ENCODE peak calls at places on chromosome 9, in nine cellular contexts. T, D, X, I, B, N, W, Q and Y are unnamed samples.

GRCh38 chr9:89309608-89310485 is 1.1 kb upstream of the CKS2 start:
- DNase-seq in X (no peak), I (no peak), N (peak; percentile 32), B (no peak), W (no peak), T (no peak), Q (no peak), D (no peak), Y (no peak)

GRCh38 chr9:123997665-123998277 is 13.8 kb upstream of the LHX2 start:
- DNase-seq in B (peak; percentile 16), I (no peak), W (peak; percentile 52), D (peak; percentile 75), Q (no peak), T (no peak), X (no peak), N (no peak), Y (no peak)

GRCh38 chr9:73742412-73742811 is 590.7 kb downstream of the ANXA1 start:
- DNase-seq in I (no peak), N (no peak), W (no peak), B (no peak), Q (no peak), T (no peak), X (no peak), D (no peak), Y (no peak)

GRCh38 chr9:132742821-132743311 is 72.6 kb downstream of the GTF3C4 start:
- DNase-seq in Q (no peak), B (no peak), D (peak; percentile 51), W (no peak), X (no peak), T (no peak), N (no peak), I (no peak), Y (no peak)

GRCh38 chr9:69122086-69122390 is 52.0 kb upstream of the TJP2 start:
- DNase-seq in X (peak; percentile 74), D (peak; percentile 91), T (peak; percentile 29), W (peak; percentile 71), Q (peak; percentile 70), B (peak; percentile 53), N (peak; percentile 61), I (peak; percentile 4), Y (no peak)

GRCh38 chr9:13790055-13790454 is 510.6 kb upstream of the MPDZ start:
- DNase-seq in N (no peak), D (no peak), T (no peak), W (no peak), Q (no peak), I (no peak), B (no peak), X (no peak), Y (no peak)

GRCh38 chr9:35653611-35654010 is 2.9 kb upstream of the SIT1 start:
- DNase-seq in I (no peak), B (no peak), W (no peak), Q (no peak), D (no peak), T (no peak), X (no peak), N (no peak), Y (no peak)

GRCh38 chr9:107172160-107172978 is 110.7 kb upstream of the RAD23B start:
- DNase-seq in I (peak; percentile 8), X (peak; percentile 84), N (peak; percentile 77), W (peak; percentile 70), D (peak; percentile 87), T (peak; percentile 67), B (peak; percentile 75), Q (peak; percentile 76), Y (peak; percentile 64)

GRCh38 chr9:73023025-73023541 is 70.2 kb upstream of the ALDH1A1 start:
- DNase-seq in B (no peak), X (peak; percentile 75), W (no peak), T (peak; percentile 75), Q (peak; percentile 87), I (no peak), D (peak; percentile 74), N (peak; percentile 63), Y (peak; percentile 23)

GRCh38 chr9:89482056-89482784 is 15.7 kb downstream of the SEMA4D start:
- DNase-seq in N (no peak), I (no peak), W (no peak), B (no peak), D (no peak), Q (no peak), T (no peak), X (peak; percentile 48), Y (no peak)

GRCh38 chr9:9399982-9400381 is 1212.8 kb downstream of the PTPRD start:
- DNase-seq in I (no peak), X (no peak), D (no peak), Q (no peak), W (no peak), N (no peak), T (no peak), B (no peak), Y (no peak)

GRCh38 chr9:9389904-9390303 is 1222.9 kb downstream of the PTPRD start:
- DNase-seq in B (no peak), Q (no peak), T (no peak), X (no peak), N (no peak), W (no peak), I (no peak), D (no peak), Y (no peak)

GRCh38 chr9:9392755-9393154 is 1220.0 kb downstream of the PTPRD start:
- DNase-seq in I (no peak), T (no peak), Q (no peak), D (no peak), W (no peak), X (no peak), B (no peak), N (no peak), Y (no peak)

GRCh38 chr9:9395539-9395938 is 1217.3 kb downstream of the PTPRD start:
- DNase-seq in I (no peak), X (no peak), W (no peak), D (no peak), N (no peak), Q (no peak), T (no peak), B (no peak), Y (no peak)
- H3K36me3 ChIP-seq in I (no peaks in the 10 kb centered on the region), X (no peaks in the 10 kb centered on the region), W (no peaks in the 10 kb centered on the region), D (no peaks in the 10 kb centered on the region), N (no peaks in the 10 kb centered on the region), Q (no peaks in the 10 kb centered on the region), T (no peaks in the 10 kb centered on the region), B (no peaks in the 10 kb centered on the region), Y (no peaks in the 10 kb centered on the region)

GRCh38 chr9:84177397-84177796 is 163.2 kb downstream of the SLC28A3 start:
- DNase-seq in I (no peak), D (no peak), B (no peak), T (no peak), Q (no peak), X (no peak), N (no peak), W (no peak), Y (no peak)
- H3K27me3 ChIP-seq in I (no peaks in the 10 kb centered on the region), D (no peaks in the 10 kb centered on the region), B (no peaks in the 10 kb centered on the region), T (peaks cover 9% of the 10 kb centered on the region), Q (no peaks in the 10 kb centered on the region), X (no peaks in the 10 kb centered on the region), N (no peaks in the 10 kb centered on the region), W (no peaks in the 10 kb centered on the region), Y (no peaks in the 10 kb centered on the region)

DNA sequence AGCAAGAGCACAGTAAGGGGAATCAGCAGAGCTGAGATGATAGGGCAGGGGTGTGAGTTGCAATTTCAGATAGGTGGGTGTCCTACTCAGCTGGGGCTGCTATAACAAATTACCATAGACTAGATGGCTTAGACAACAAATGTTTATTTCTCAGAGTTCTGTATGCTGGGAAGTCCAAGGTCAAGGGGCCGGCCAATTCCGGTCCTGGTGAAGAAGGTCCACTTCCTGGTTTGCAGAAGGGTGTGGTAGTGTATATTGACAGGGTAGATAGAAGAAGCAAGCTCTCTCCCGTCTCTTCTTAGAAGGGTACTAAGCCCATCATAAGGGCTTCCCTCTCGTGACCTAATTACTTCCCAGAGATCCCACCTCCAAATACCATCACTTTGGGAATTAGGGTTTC is 51.0 kb downstream of the KCNV2 start:
- DNase-seq in N (no peak), Q (no peak), W (no peak), I (no peak), X (no peak), T (no peak), D (no peak), B (no peak), Y (no peak)
- H3K36me3 ChIP-seq in N (peaks cover 30% of the 10 kb centered on the region), Q (peaks cover 14% of the 10 kb centered on the region), W (peaks cover 15% of the 10 kb centered on the region), I (peaks cover 10% of the 10 kb centered on the region), X (no peaks in the 10 kb centered on the region), T (peaks cover 8% of the 10 kb centered on the region), D (peaks cover 2% of the 10 kb centered on the region), B (peaks cover 20% of the 10 kb centered on the region), Y (peaks cover 2% of the 10 kb centered on the region)

GRCh38 chr9:16773116-16773515 is 97.4 kb downstream of the BNC2 start:
- DNase-seq in I (no peak), X (no peak), Q (no peak), B (no peak), D (no peak), W (no peak), N (no peak), T (no peak), Y (no peak)
- H3K27me3 ChIP-seq in I (no peaks in the 10 kb centered on the region), X (no peaks in the 10 kb centered on the region), Q (no peaks in the 10 kb centered on the region), B (no peaks in the 10 kb centered on the region), D (no peaks in the 10 kb centered on the region), W (peaks cover 6% of the 10 kb centered on the region), N (no peaks in the 10 kb centered on the region), T (no peaks in the 10 kb centered on the region), Y (no peaks in the 10 kb centered on the region)

DNA sequence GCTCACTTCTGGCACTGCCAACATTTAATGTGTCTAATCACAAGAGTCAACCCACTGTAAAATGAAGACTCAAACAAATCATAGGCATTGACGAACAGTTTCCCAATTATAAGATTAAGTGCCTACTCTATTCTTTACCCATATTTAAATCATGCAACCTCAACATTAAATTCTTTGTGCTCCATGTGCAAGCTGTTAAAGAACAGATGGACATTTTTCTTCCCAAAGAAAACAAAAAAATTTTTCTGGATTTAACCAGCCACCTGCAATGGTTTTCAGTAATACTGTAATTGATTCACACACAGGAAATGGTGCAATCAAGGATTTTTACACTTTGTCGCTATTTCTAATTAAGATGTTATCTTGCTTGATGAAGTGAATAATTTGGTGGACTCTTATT is 3.6 kb downstream of the HNRNPK start:
- DNase-seq in X (no peak), T (no peak), I (no peak), W (no peak), N (no peak), D (no peak), Q (peak; percentile 65), B (no peak), Y (no peak)
- H3K36me3 ChIP-seq in X (peaks cover 38% of the 10 kb centered on the region), T (peaks cover 9% of the 10 kb centered on the region), I (peaks cover 54% of the 10 kb centered on the region), W (peaks cover 65% of the 10 kb centered on the region), N (peaks cover 89% of the 10 kb centered on the region), D (peaks cover 20% of the 10 kb centered on the region), Q (peaks cover 79% of the 10 kb centered on the region), B (peaks cover 72% of the 10 kb centered on the region), Y (peaks cover 96% of the 10 kb centered on the region)

GRCh38 chr9:34624475-34624984 is 4.2 kb upstream of the DCTN3 start:
- DNase-seq in T (no peak), N (no peak), D (no peak), I (no peak), Q (no peak), W (no peak), B (no peak), X (no peak), Y (no peak)
- H3K27me3 ChIP-seq in T (peaks cover 20% of the 10 kb centered on the region), N (peaks cover 42% of the 10 kb centered on the region), D (no peaks in the 10 kb centered on the region), I (peaks cover 51% of the 10 kb centered on the region), Q (peaks cover 58% of the 10 kb centered on the region), W (peaks cover 84% of the 10 kb centered on the region), B (peaks cover 56% of the 10 kb centered on the region), X (peaks cover 74% of the 10 kb centered on the region), Y (peaks cover 25% of the 10 kb centered on the region)

GRCh38 chr9:95963659-95964058 is 88.2 kb downstream of the ERCC6L2 start:
- DNase-seq in W (no peak), I (no peak), X (no peak), Q (no peak), B (no peak), D (no peak), N (no peak), T (no peak), Y (no peak)
- H3K36me3 ChIP-seq in W (peaks cover 13% of the 10 kb centered on the region), I (no peaks in the 10 kb centered on the region), X (no peaks in the 10 kb centered on the region), Q (no peaks in the 10 kb centered on the region), B (no peaks in the 10 kb centered on the region), D (no peaks in the 10 kb centered on the region), N (peaks cover 6% of the 10 kb centered on the region), T (no peaks in the 10 kb centered on the region), Y (peaks cover 51% of the 10 kb centered on the region)

GRCh38 chr9:34564617-34565016 is 24.9 kb downstream of the CNTFR start:
- DNase-seq in B (no peak), N (no peak), Q (no peak), W (no peak), T (no peak), X (no peak), I (no peak), D (no peak), Y (no peak)
- H3K27me3 ChIP-seq in B (peaks cover 11% of the 10 kb centered on the region), N (no peaks in the 10 kb centered on the region), Q (no peaks in the 10 kb centered on the region), W (peaks cover 44% of the 10 kb centered on the region), T (peaks cover 64% of the 10 kb centered on the region), X (peaks cover 3% of the 10 kb centered on the region), I (no peaks in the 10 kb centered on the region), D (no peaks in the 10 kb centered on the region), Y (no peaks in the 10 kb centered on the region)